ENCODE peak calls at places on chromosome 6, in seven cellular contexts. G is heart left ventricle, M is progenitor cell of endocrine pancreas, Q is A549, A is transverse colon, X is GM13976, T is heart right ventricle. V is an unnamed sample.

GRCh38 chr6:13559968-13560650 is 14.3 kb upstream of the SIRT5 start:
- DNase-seq in T (no peak), G (no peak), X (no peak), A (no peak), M (no peak), Q (no peak), V (no peak)

GRCh38 chr6:7998103-7998725 is 66.0 kb downstream of the BLOC1S5 start:
- DNase-seq in X (no peak), M (no peak), A (no peak), T (no peak), Q (no peak), G (no peak), V (no peak)

GRCh38 chr6:82906951-82907350 is 158.7 kb downstream of the UBE3D start:
- DNase-seq in A (no peak), M (no peak), Q (no peak), X (no peak), G (no peak), T (no peak), V (no peak)

GRCh38 chr6:69802995-69803394 is 6.2 kb upstream of the LMBRD1 start:
- DNase-seq in M (no peak), Q (no peak), X (no peak), A (no peak), G (no peak), T (no peak), V (no peak)

GRCh38 chr6:4460595-4461475 is 315.4 kb upstream of the CDYL start:
- DNase-seq in G (peak), M (no peak), Q (no peak), X (no peak), T (peak), A (peak), V (peak)

GRCh38 chr6:45163952-45164766 is 164.0 kb upstream of the RUNX2 start:
- DNase-seq in T (no peak), M (no peak), G (no peak), A (no peak), X (peak), Q (no peak), V (no peak)

GRCh38 chr6:113690255-113690956 is 166.7 kb upstream of the MARCKS start:
- DNase-seq in G (no peak), Q (peak), A (no peak), M (no peak), T (no peak), X (peak), V (no peak)

GRCh38 chr6:7899889-7900213 is 10.7 kb downstream of the TXNDC5 start:
- DNase-seq in X (no peak), Q (no peak), G (no peak), T (no peak), A (no peak), M (no peak), V (no peak)

GRCh38 chr6:170388113-170388512 is 81.6 kb downstream of the FAM120B start:
- DNase-seq in Q (no peak), A (no peak), T (no peak), M (no peak), G (no peak), X (no peak), V (no peak)

GRCh38 chr6:82988904-82989303 is 76.7 kb downstream of the UBE3D start:
- DNase-seq in T (no peak), A (no peak), G (no peak), M (no peak), Q (no peak), X (no peak), V (no peak)

GRCh38 chr6:170107606-170108222 is 183.2 kb downstream of the DLL1 start:
- DNase-seq in M (no peak), X (no peak), Q (no peak), T (peak), G (no peak), A (no peak), V (no peak)

GRCh38 chr6:130620338-130620781 is 206.8 kb upstream of the SMLR1 start:
- DNase-seq in A (no peak), M (no peak), Q (no peak), T (no peak), G (no peak), X (no peak), V (no peak)

GRCh38 chr6:73739097-73739496 is 43.1 kb downstream of the CD109 start:
- DNase-seq in T (no peak), G (no peak), A (no peak), M (no peak), Q (peak), X (peak), V (peak)

DNA sequence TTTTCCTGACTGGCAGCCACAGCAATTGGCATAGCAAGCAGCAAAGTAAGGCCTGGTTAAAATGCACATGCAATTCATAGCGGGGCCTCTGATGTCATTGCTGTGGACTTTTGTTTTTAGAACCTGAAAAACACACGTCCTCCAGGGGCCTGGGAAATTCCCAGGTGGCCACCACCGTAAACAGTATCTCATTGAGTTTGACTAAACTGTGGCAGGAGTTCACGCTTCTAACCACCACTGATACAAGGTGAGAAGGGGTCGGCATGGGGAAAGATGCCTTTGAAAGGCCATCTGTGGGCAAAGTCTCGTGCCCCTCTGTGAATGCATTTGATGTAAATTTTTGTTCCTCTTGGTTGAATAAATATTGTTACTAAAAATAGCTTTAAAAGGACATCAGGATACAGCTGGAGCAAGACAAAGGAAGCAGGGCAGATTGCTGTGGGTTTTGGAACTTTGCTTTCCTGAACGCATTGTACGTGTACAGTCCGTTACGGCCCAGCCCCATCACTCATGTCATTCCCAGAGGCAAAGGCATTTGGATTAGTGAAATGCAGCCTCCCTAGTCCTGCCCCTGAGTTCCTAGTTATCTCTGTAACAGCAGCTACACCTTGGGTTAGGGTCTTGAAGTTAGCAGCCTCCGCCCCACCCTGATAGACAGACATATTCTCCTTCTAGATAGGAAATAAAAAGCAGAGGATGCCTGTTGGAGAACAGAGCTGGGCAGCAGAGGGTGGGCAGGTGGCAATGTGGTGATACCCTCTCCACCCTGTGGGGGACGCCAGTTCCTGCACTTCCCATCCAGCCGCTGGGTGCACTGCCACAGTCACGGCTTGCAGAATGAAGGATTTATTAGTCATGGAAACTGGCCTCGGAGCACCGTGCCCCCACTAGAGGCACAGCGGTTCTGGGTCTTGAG is 80.3 kb downstream of the ZDHHC14 start:
- DNase-seq in M (no peak), A (peak), G (no peak), T (no peak), Q (no peak), X (peak), V (no peak)
- TF ChIP-seq CTCF in M (peak), A (no peak), G (no peak), T (peak), Q (no peak), X (peak), V (no peak)

DNA sequence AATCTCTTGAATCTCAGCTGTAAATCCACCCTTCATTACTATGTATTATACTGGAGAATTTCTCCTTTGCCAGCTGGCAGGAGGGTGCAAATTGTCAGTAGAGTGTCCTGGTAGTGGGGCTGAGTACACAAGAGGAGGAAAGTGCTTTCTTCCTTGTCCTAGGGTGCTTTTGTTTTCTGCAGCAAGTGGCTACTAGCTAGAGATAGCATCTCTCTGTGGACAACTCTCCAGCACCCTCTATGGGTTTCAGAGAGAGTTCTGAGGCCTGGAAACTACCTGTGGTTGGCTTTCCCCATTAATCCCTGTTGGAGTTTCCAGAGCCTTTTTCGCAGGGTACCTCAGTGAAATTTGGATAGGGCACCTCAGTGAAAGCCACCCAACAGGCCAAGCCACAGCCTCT is 422.5 kb upstream of the RGS17 start:
- DNase-seq in Q (peak), M (no peak), G (no peak), A (no peak), X (no peak), T (no peak), V (no peak)
- TF ChIP-seq CTCF in Q (no peak), M (peak), G (no peak), A (no peak), X (no peak), T (peak), V (no peak)

DNA sequence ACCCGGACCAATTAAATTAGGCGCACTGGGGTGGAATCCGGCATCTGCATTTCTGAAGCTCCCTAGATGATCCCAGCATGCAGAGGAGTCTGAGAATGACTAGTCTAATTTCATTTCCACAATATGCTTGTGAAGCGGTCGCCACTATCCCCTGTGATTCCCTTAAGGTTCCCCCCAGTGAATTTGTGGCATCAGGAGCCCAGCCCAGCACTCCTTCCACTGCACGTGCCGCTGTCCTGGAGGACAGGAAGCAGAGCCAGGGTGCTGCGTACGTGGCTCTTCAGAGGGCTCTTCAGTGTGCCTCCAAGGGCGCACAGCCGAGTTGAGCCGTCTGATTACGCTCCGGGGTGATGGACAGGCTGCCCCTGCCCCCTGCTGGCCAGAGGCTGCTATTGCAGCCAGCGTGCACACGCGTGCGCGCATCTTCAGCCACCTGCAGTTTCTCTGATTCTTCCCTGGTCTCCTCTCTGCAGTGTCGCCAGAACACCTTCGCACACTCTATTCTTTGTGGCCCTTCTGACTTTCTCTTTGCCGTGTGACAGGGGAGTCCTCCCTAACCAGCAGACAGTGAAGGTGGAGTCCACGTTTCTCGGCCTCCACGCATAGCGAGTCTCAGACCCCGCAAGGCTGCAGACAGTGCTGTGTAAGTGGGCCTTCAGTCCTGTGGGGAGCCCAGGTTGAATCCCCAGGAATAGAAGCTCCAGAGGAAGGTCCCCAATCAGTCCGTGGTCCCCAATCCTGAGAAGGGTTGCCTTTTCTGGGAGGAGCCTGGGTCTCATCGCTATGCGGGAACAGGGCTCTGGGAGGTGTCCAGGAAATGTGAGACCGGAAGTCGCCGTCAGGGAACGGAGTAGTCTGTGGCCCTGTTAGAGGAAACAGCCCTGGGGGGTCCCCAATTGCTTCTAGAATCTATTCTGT is 16.5 kb upstream of the NCR2 start:
- DNase-seq in T (peak), G (peak), X (peak), A (peak), Q (peak), M (peak), V (peak)
- TF ChIP-seq CTCF in T (peak), G (peak), X (peak), A (peak), Q (peak), M (peak), V (peak)

GRCh38 chr6:14804001-14804401 is 441.9 kb upstream of the JARID2 start:
- DNase-seq in X (no peak), G (no peak), Q (no peak), A (no peak), T (no peak), M (no peak), V (peak)
- TF ChIP-seq CTCF in X (no peak), G (no peak), Q (no peak), A (no peak), T (no peak), M (no peak), V (peak)

GRCh38 chr6:109388265-109388664 is 6.0 kb upstream of the CD164 start:
- DNase-seq in G (no peak), M (no peak), T (no peak), A (no peak), Q (no peak), X (no peak), V (no peak)

GRCh38 chr6:109389650-109390274 is 7.5 kb upstream of the CD164 start:
- DNase-seq in T (peak), G (peak), A (no peak), Q (no peak), M (no peak), X (no peak), V (no peak)

GRCh38 chr6:109396319-109396718 is 14.1 kb upstream of the CD164 start:
- DNase-seq in X (no peak), M (no peak), Q (no peak), T (no peak), A (no peak), G (no peak), V (no peak)

GRCh38 chr6:109397020-109397419 is 14.8 kb upstream of the CD164 start:
- DNase-seq in T (no peak), G (no peak), X (no peak), Q (peak), M (no peak), A (no peak), V (no peak)

GRCh38 chr6:109393882-109394281 is 11.6 kb upstream of the CD164 start:
- DNase-seq in Q (no peak), X (no peak), G (no peak), A (no peak), T (no peak), M (no peak), V (no peak)
- TF ChIP-seq CTCF in Q (no peak), X (no peak), G (no peak), A (no peak), T (no peak), M (no peak), V (no peak)

GRCh38 chr6:162124710-162125435 is 602.7 kb downstream of the PRKN start:
- DNase-seq in X (no peak), A (no peak), M (no peak), T (no peak), Q (no peak), G (no peak), V (no peak)
- TF ChIP-seq CTCF in X (no peak), A (no peak), M (no peak), T (no peak), Q (no peak), G (no peak), V (no peak)

GRCh38 chr6:55621244-55621643 is 42.3 kb upstream of the HMGCLL1 start:
- DNase-seq in M (no peak), Q (no peak), T (no peak), A (no peak), G (no peak), X (no peak), V (no peak)

GRCh38 chr6:55621993-55622392 is 43.0 kb upstream of the HMGCLL1 start:
- DNase-seq in G (no peak), A (no peak), M (no peak), Q (no peak), X (no peak), T (no peak), V (no peak)

GRCh38 chr6:55617272-55617671 is 38.3 kb upstream of the HMGCLL1 start:
- DNase-seq in X (peak), M (no peak), A (no peak), Q (peak), T (no peak), G (no peak), V (peak)
- TF ChIP-seq CTCF in X (peak), M (peak), A (no peak), Q (peak), T (peak), G (peak), V (peak)